ENCODE peak calls at places on chromosomes 3 and 15, in six cellular contexts. U is right atrium auricular region; W is T-helper 2 cell treated with Interferon-gamma antibody and Interleukin-4, amounts not matched to agents 5 μg/mL and 100 μg/mL, for 36 hours; H is keratinocyte; Q is aorta; R is ovary. P is an unnamed sample.

GRCh38 chr15:90769375-90769774 is 52.2 kb downstream of the BLM start:
- DNase-seq in U (no peak), W (no peak), H (no peak), Q (no peak), R (no peak), P (no peak)

GRCh38 chr3:38281895-38282686 is at the start of gene SLC22A14:
- DNase-seq in U (no peak), W (no peak), H (no peak), Q (no peak), R (no peak), P (no peak)

GRCh38 chr3:156619376-156619775 is 55.0 kb upstream of the TIPARP start:
- DNase-seq in U (no peak), W (no peak), H (no peak), Q (no peak), R (no peak), P (no peak)

GRCh38 chr3:138507524-138507923 is 73.1 kb downstream of the ESYT3 start:
- DNase-seq in U (no peak), W (no peak), H (no peak), Q (no peak), R (no peak), P (no peak)

GRCh38 chr15:59294961-59295741 is 77.5 kb downstream of the MYO1E start:
- DNase-seq in U (no peak), W (no peak), H (no peak), Q (no peak), R (no peak), P (no peak)

GRCh38 chr3:169980055-169980454 is 13.4 kb downstream of the SEC62 start:
- DNase-seq in U (no peak), W (no peak), H (no peak), Q (no peak), R (no peak), P (no peak)

GRCh38 chr3:24373198-24373959 is 121.3 kb downstream of the THRB start:
- DNase-seq in U (no peak), W (no peak), H (no peak), Q (no peak), R (no peak), P (no peak)

GRCh38 chr15:101542306-101543025 is 53.0 kb upstream of the PCSK6 start:
- DNase-seq in U (no peak), W (no peak), H (no peak), Q (no peak), R (no peak), P (no peak)

GRCh38 chr3:72336114-72336651 is 512.1 kb downstream of the SHQ1 start:
- DNase-seq in U (no peak), W (no peak), H (no peak), Q (no peak), R (no peak), P (no peak)

GRCh38 chr3:18443670-18444596 is 18.8 kb upstream of the SATB1 start:
- DNase-seq in U (no peak), W (no peak), H (no peak), Q (peak), R (peak), P (peak)

GRCh38 chr3:176951144-176951543 is 246.1 kb downstream of the TBL1XR1 start:
- DNase-seq in U (no peak), W (no peak), H (no peak), Q (peak), R (no peak), P (no peak)

GRCh38 chr3:162602619-162603018 is 1106.0 kb downstream of the OTOL1 start:
- DNase-seq in U (no peak), W (no peak), H (no peak), Q (no peak), R (no peak), P (no peak)

GRCh38 chr3:30353711-30354467 is 252.5 kb upstream of the TGFBR2 start:
- DNase-seq in U (no peak), W (peak), H (no peak), Q (no peak), R (no peak), P (no peak)

GRCh38 chr15:54687628-54688027 is 509.1 kb downstream of the RSL24D1 start:
- DNase-seq in U (no peak), W (no peak), H (no peak), Q (no peak), R (no peak), P (no peak)

GRCh38 chr15:70963199-70963598 is 70.6 kb downstream of the LRRC49 start:
- DNase-seq in U (no peak), W (no peak), H (no peak), Q (no peak), R (no peak), P (no peak)

GRCh38 chr15:57118013-57118799 is 199.8 kb downstream of the TCF12 start:
- DNase-seq in U (no peak), W (no peak), H (no peak), Q (no peak), R (no peak), P (no peak)

GRCh38 chr3:126886217-126886616 is 96.7 kb upstream of the PLXNA1 start:
- DNase-seq in U (no peak), W (no peak), H (no peak), Q (no peak), R (no peak), P (no peak)